ENCODE peak calls at places on chromosomes 12 and 14, in five cellular contexts. P is uterus; R is CD8-positive, alpha-beta T cell; A is frontal cortex; T is activated T-cell treated with anti-CD3 and anti-CD28 coated beads for 1 hour. K is an unnamed sample.

GRCh38 chr12:80484778-80485177 is 40.7 kb downstream of the PTPRQ start:
- DNase-seq in P (no peak), R (no peak), A (no peak), T (no peak), K (no peak)

GRCh38 chr14:51862171-51862838 is 1.9 kb downstream of the GNG2 start:
- DNase-seq in P (no peak), R (no peak), A (no peak), T (no peak), K (no peak)

GRCh38 chr14:74618078-74618952 is 6.3 kb upstream of the LTBP2 start:
- DNase-seq in P (no peak), R (peak), A (no peak), T (peak), K (peak)

GRCh38 chr12:6345319-6346071 is 3.6 kb upstream of the TNFRSF1A start:
- DNase-seq in P (peak), R (no peak), A (no peak), T (no peak), K (no peak)

GRCh38 chr14:54123836-54124235 is 167.2 kb upstream of the BMP4 start:
- DNase-seq in P (no peak), R (no peak), A (no peak), T (no peak), K (no peak)

GRCh38 chr14:52590318-52590717 is 37.7 kb downstream of the GPR137C start:
- DNase-seq in P (no peak), R (no peak), A (no peak), T (no peak), K (no peak)

GRCh38 chr12:32139064-32139421 is 32.4 kb downstream of the BICD1 start:
- DNase-seq in P (no peak), R (no peak), A (no peak), T (no peak), K (no peak)

GRCh38 chr12:48640854-48641253 is 41.2 kb downstream of the KANSL2 start:
- DNase-seq in P (no peak), R (no peak), A (no peak), T (no peak), K (no peak)

GRCh38 chr14:33675415-33676130 is 275.3 kb downstream of the EGLN3 start:
- DNase-seq in P (no peak), R (no peak), A (no peak), T (no peak), K (no peak)

GRCh38 chr12:42213954-42214426 is 24.1 kb downstream of the YAF2 start:
- DNase-seq in P (peak), R (no peak), A (no peak), T (no peak), K (no peak)

GRCh38 chr12:91155990-91156389 is 26.6 kb downstream of the DCN start:
- DNase-seq in P (no peak), R (no peak), A (no peak), T (no peak), K (no peak)

GRCh38 chr12:121668750-121669524 is 517 bp downstream of the MORN3 start:
- DNase-seq in P (no peak), R (peak), A (no peak), T (peak), K (no peak)

GRCh38 chr14:91862417-91862816 is 4.9 kb downstream of the TC2N start:
- DNase-seq in P (no peak), R (no peak), A (no peak), T (no peak), K (no peak)

GRCh38 chr14:32277998-32278397 is 51.1 kb upstream of the AKAP6 start:
- DNase-seq in P (no peak), R (no peak), A (no peak), T (no peak), K (no peak)

GRCh38 chr14:60125918-60126317 is 34.2 kb downstream of the PCNX4 start:
- DNase-seq in P (no peak), R (no peak), A (no peak), T (no peak), K (no peak)

GRCh38 chr14:64515053-64515452 is 10.5 kb downstream of the ZBTB1 start:
- DNase-seq in P (no peak), R (no peak), A (no peak), T (no peak), K (no peak)

GRCh38 chr14:23640524-23641141 is 4.5 kb downstream of the DHRS2 start:
- DNase-seq in P (peak), R (no peak), A (no peak), T (no peak), K (no peak)

GRCh38 chr14:105147701-105148603 is 20.6 kb downstream of the JAG2 start:
- DNase-seq in P (no peak), R (no peak), A (no peak), T (no peak), K (no peak)

GRCh38 chr12:100953677-100954076 is 159.1 kb downstream of the ANO4 start:
- DNase-seq in P (no peak), R (no peak), A (no peak), T (no peak), K (no peak)

GRCh38 chr12:4909734-4910501 is at the start of gene KCNA1:
- DNase-seq in P (no peak), R (no peak), A (peak), T (no peak), K (no peak)

GRCh38 chr14:50562841-50563240 is 2.9 kb downstream of the ATL1 start:
- DNase-seq in P (no peak), R (no peak), A (no peak), T (no peak), K (no peak)

GRCh38 chr14:32313977-32314376 is 15.1 kb upstream of the AKAP6 start:
- DNase-seq in P (no peak), R (no peak), A (no peak), T (no peak), K (no peak)

GRCh38 chr14:71536927-71537772 is 395.1 kb upstream of the RGS6 start:
- DNase-seq in P (no peak), R (no peak), A (no peak), T (no peak), K (no peak)

K was measured in C1 segment of cervical spinal cord.